ENCODE peak calls at places on chromosome 11, in six cellular contexts. A is HS-5; P is activated CD4-positive, alpha-beta T cell treated with anti-CD3 and anti-CD28 coated beads for 1 hour; N is CD4-positive, alpha-beta T cell; F is AML-193; C is left ventricle myocardium inferior. Z is an unnamed sample.

GRCh38 chr11:76770642-76771445 is 12.3 kb upstream of the TSKU start:
- DNase-seq in A (peak), C (no peak), F (no peak), P (no peak), N (no peak), Z (no peak)

GRCh38 chr11:46554205-46555162 is 39.3 kb downstream of the AMBRA1 start:
- DNase-seq in A (peak), C (no peak), P (no peak), N (no peak), F (peak), Z (no peak)

GRCh38 chr11:76283190-76283589 is 76.9 kb upstream of the WNT11 start:
- DNase-seq in A (no peak), C (no peak), P (no peak), N (no peak), F (no peak), Z (no peak)

GRCh38 chr11:62792193-62792575 is 378 bp upstream of the TMEM223 start:
- DNase-seq in F (no peak), A (no peak), C (peak), N (peak), P (no peak), Z (no peak)

GRCh38 chr11:72958790-72959189 is 144.6 kb downstream of the ATG16L2 start:
- DNase-seq in N (no peak), A (no peak), P (no peak), F (no peak), C (no peak), Z (no peak)

GRCh38 chr11:83284501-83285051 is 1.6 kb downstream of the CCDC90B start:
- DNase-seq in N (no peak), F (no peak), P (no peak), C (no peak), A (no peak), Z (no peak)

GRCh38 chr11:10317281-10317755 is 12.4 kb downstream of the ADM start:
- DNase-seq in F (no peak), C (no peak), P (no peak), A (no peak), N (no peak), Z (no peak)

GRCh38 chr11:72875736-72876135 is 61.5 kb downstream of the ATG16L2 start:
- DNase-seq in P (no peak), N (no peak), A (no peak), F (no peak), C (no peak), Z (no peak)

GRCh38 chr11:1502971-1503707 is 16.6 kb upstream of the MOB2 start:
- DNase-seq in F (no peak), C (peak), A (no peak), N (no peak), P (no peak), Z (no peak)

GRCh38 chr11:71947498-71947897 is 18.7 kb downstream of the RNF121 start:
- DNase-seq in N (no peak), P (no peak), F (no peak), C (no peak), A (no peak), Z (no peak)

GRCh38 chr11:60332923-60333322 is 5.9 kb downstream of the MS4A6E start:
- DNase-seq in N (no peak), A (no peak), P (no peak), F (no peak), C (no peak), Z (no peak)

GRCh38 chr11:116471608-116472007 is 301.2 kb downstream of the BUD13 start:
- DNase-seq in N (no peak), C (no peak), F (no peak), P (no peak), A (peak), Z (no peak)

GRCh38 chr11:63609536-63609935 is 4.7 kb downstream of the PLAAT3 start:
- DNase-seq in N (no peak), C (peak), A (no peak), P (no peak), F (no peak), Z (no peak)

GRCh38 chr11:117910941-117911630 is 18.1 kb downstream of the TMPRSS13 start:
- DNase-seq in F (no peak), C (no peak), N (no peak), P (no peak), A (no peak), Z (no peak)

GRCh38 chr11:113142508-113142907 is 171.9 kb upstream of the TTC12 start:
- DNase-seq in A (no peak), F (no peak), C (no peak), N (no peak), P (no peak), Z (no peak)

Z was measured in T-helper 1 cell.